ENCODE peak calls at places on chromosomes 6 and 20, in six cellular contexts. N is A549; D is NCI-H774; O is iris pigment epithelial cell; G is NCI-H2081; T is activated CD4-positive, alpha-beta memory T cell treated with anti-CD3 and anti-CD28 coated beads, Interleukin-2, amount 10 ng/mL, durations not matched to agents 7 days and 5 days. Q is an unnamed sample.

GRCh38 chr6:31897612-31898199 is at the start of gene EHMT2:
- DNase-seq in N (peak), D (peak), O (peak), G (peak), T (peak), Q (peak)

GRCh38 chr20:50111120-50111828 is 1.7 kb downstream of the UBE2V1 start:
- DNase-seq in N (no peak), D (no peak), O (peak), G (no peak), T (peak), Q (no peak)

GRCh38 chr20:32907886-32908285 is 49.2 kb downstream of the EFCAB8 start:
- DNase-seq in N (no peak), D (no peak), O (no peak), G (no peak), T (no peak), Q (no peak)

GRCh38 chr6:129440691-129441090 is 269.3 kb downstream of the ARHGAP18 start:
- DNase-seq in N (no peak), D (no peak), O (peak), G (no peak), T (no peak), Q (no peak)

GRCh38 chr6:20159781-20160540 is 52.3 kb downstream of the MBOAT1 start:
- DNase-seq in N (no peak), D (no peak), O (peak), G (no peak), T (no peak), Q (no peak)

GRCh38 chr6:52115891-52116604 is 28.6 kb upstream of the PKHD1 start:
- DNase-seq in N (no peak), D (no peak), O (no peak), G (no peak), T (no peak), Q (no peak)

GRCh38 chr20:50533061-50533460 is 22.9 kb downstream of the PTPN1 start:
- DNase-seq in N (no peak), D (no peak), O (peak), G (no peak), T (no peak), Q (no peak)

GRCh38 chr6:71287038-71287437 is 1.6 kb upstream of the OGFRL1 start:
- DNase-seq in N (no peak), D (no peak), O (peak), G (no peak), T (no peak), Q (no peak)

GRCh38 chr6:122323361-122323760 is 76.1 kb upstream of the HSF2 start:
- DNase-seq in N (no peak), D (peak), O (no peak), G (no peak), T (no peak), Q (no peak)

GRCh38 chr6:404685-405423 is 13.3 kb downstream of the IRF4 start:
- DNase-seq in N (no peak), D (no peak), O (no peak), G (no peak), T (no peak), Q (no peak)

Q was measured in NCI-H1417.